ENCODE peak calls at places on chromosomes 3 and 15, in four cellular contexts. Y, Z, W and V are unnamed samples.
A peak's percentile ranks its signal among the peaks of the same experiment; 100 is the strongest.

GRCh38 chr15:66004618-66005262 is 135.4 kb downstream of the RAB11A start:
- DNase-seq in Y (peak; percentile 44), Z (no peak), W (no peak), V (peak; percentile 44)

GRCh38 chr3:149472393-149472792 is 2.1 kb upstream of the TM4SF4 start:
- DNase-seq in Y (peak; percentile 34), Z (no peak), W (no peak), V (peak; percentile 60)

GRCh38 chr3:177770821-177771220 is 573.5 kb upstream of the TBL1XR1 start:
- DNase-seq in Y (no peak), Z (no peak), W (no peak), V (no peak)

GRCh38 chr3:58824285-58824684 is 157.7 kb upstream of the FAM3D start:
- DNase-seq in Y (peak; percentile 62), Z (peak; percentile 46), W (no peak), V (peak; percentile 81)

GRCh38 chr15:80061581-80061980 is 2.1 kb downstream of the ZFAND6 start:
- DNase-seq in Y (peak; percentile 69), Z (no peak), W (no peak), V (peak; percentile 61)

GRCh38 chr3:53811143-53811915 is 34.9 kb downstream of the CHDH start:
- DNase-seq in Y (no peak), Z (no peak), W (no peak), V (no peak)

GRCh38 chr3:30399394-30400181 is 206.8 kb upstream of the TGFBR2 start:
- DNase-seq in Y (peak; percentile 13), Z (no peak), W (no peak), V (peak; percentile 47)

GRCh38 chr3:192833177-192833890 is 84.3 kb downstream of the MB21D2 start:
- DNase-seq in Y (peak; percentile 96), Z (no peak), W (no peak), V (peak; percentile 92)

GRCh38 chr3:143081844-143082778 is 37.5 kb upstream of the CHST2 start:
- DNase-seq in Y (no peak), Z (no peak), W (no peak), V (no peak)

GRCh38 chr3:112136959-112137693 is 4.1 kb upstream of the GCSAM start:
- DNase-seq in Y (peak; percentile 36), Z (no peak), W (peak; percentile 25), V (peak; percentile 73)

GRCh38 chr3:25266677-25267076 is 161.4 kb upstream of the RARB start:
- DNase-seq in Y (no peak), Z (no peak), W (no peak), V (no peak)

GRCh38 chr3:63976166-63976861 is 47.0 kb downstream of the PSMD6 start:
- DNase-seq in Y (peak; percentile 98), Z (no peak), W (no peak), V (peak; percentile 98)

GRCh38 chr3:104411760-104412159 is 954.9 kb upstream of the ALCAM start:
- DNase-seq in Y (no peak), Z (no peak), W (no peak), V (no peak)

GRCh38 chr3:174158674-174159073 is 700.5 kb upstream of the NAALADL2 start:
- DNase-seq in Y (no peak), Z (no peak), W (no peak), V (no peak)